ENCODE peak calls at places on chromosomes 4 and X, in four cellular contexts. P is right lobe of liver, N is upper lobe of left lung, S is heart left ventricle. I is an unnamed sample.

GRCh38 chr4:184282895-184283654 is 65.4 kb upstream of the ENPP6 start:
- ATAC-seq in P (peak; percentile 46), N (no peak), S (no peak), I (no peak)

GRCh38 chrX:68945603-68946228 is 116.9 kb downstream of the EFNB1 start:
- ATAC-seq in P (peak; percentile 31), N (no peak), S (no peak), I (no peak)

GRCh38 chr4:42708625-42709024 is 51.7 kb upstream of the ATP8A1 start:
- ATAC-seq in P (no peak), N (peak; percentile 62), S (no peak), I (no peak)

GRCh38 chr4:77145806-77146425 is 11.1 kb upstream of the CCNG2 start:
- ATAC-seq in P (no peak), N (no peak), S (no peak), I (no peak)

GRCh38 chr4:6277935-6278800 is 8.5 kb downstream of the WFS1 start:
- ATAC-seq in P (no peak), N (no peak), S (no peak), I (no peak)

GRCh38 chrX:77962068-77962902 is 7.2 kb downstream of the PGAM4 start:
- ATAC-seq in P (no peak), N (no peak), S (no peak), I (no peak)

GRCh38 chr4:187432310-187432709 is 563.3 kb upstream of the ZFP42 start:
- ATAC-seq in P (no peak), N (peak; percentile 59), S (no peak), I (no peak)

GRCh38 chr4:84511703-84512102 is 12.6 kb upstream of the NKX6-1 start:
- ATAC-seq in P (no peak), N (no peak), S (no peak), I (no peak)

GRCh38 chrX:127058220-127058619 is 238.7 kb downstream of the PRR32 start:
- ATAC-seq in P (no peak), N (no peak), S (peak; percentile 88), I (no peak)

GRCh38 chr4:172619798-172620197 is 548.8 kb upstream of the GALNT7 start:
- ATAC-seq in P (no peak), N (no peak), S (no peak), I (no peak)

GRCh38 chr4:101232074-101232776 is 115.1 kb downstream of the PPP3CA start:
- ATAC-seq in P (peak; percentile 41), N (no peak), S (peak; percentile 58), I (peak; percentile 67)

GRCh38 chr4:89539374-89539773 is 231.8 kb upstream of the GPRIN3 start:
- ATAC-seq in P (peak; percentile 49), N (no peak), S (no peak), I (no peak)

GRCh38 chr4:152115794-152116193 is 355.0 kb upstream of the GATB start:
- ATAC-seq in P (peak; percentile 18), N (no peak), S (peak; percentile 28), I (no peak)

GRCh38 chr4:138252551-138252950 is 10.4 kb upstream of the SLC7A11 start:
- ATAC-seq in P (no peak), N (no peak), S (no peak), I (no peak)

GRCh38 chrX:71919436-71919835 is 8.8 kb downstream of the NHSL2 start:
- ATAC-seq in P (no peak), N (no peak), S (no peak), I (no peak)

GRCh38 chr4:142356118-142356759 is 489.9 kb downstream of the INPP4B start:
- ATAC-seq in P (no peak), N (no peak), S (no peak), I (no peak)

GRCh38 chrX:118807151-118808017 is 16.2 kb upstream of the ZCCHC12 start:
- ATAC-seq in P (peak; percentile 93), N (peak; percentile 77), S (peak; percentile 63), I (peak; percentile 65)

GRCh38 chr4:32207456-32207855 is 1487.3 kb downstream of the PCDH7 start:
- ATAC-seq in P (no peak), N (no peak), S (no peak), I (no peak)

GRCh38 chr4:6724461-6725111 is 8.6 kb downstream of the BLOC1S4 start:
- ATAC-seq in P (no peak), N (no peak), S (no peak), I (no peak)

GRCh38 chr4:24978291-24979072 is 52.3 kb downstream of the LGI2 start:
- ATAC-seq in P (peak; percentile 27), N (no peak), S (peak; percentile 32), I (peak; percentile 16)

GRCh38 chr4:128232719-128233118 is 54.9 kb downstream of the PGRMC2 start:
- ATAC-seq in P (no peak), N (no peak), S (no peak), I (no peak)

GRCh38 chr4:124904723-124905390 is 192.3 kb upstream of the ANKRD50 start:
- ATAC-seq in P (no peak), N (no peak), S (peak; percentile 33), I (no peak)

GRCh38 chr4:4919926-4920325 is 60.5 kb downstream of the MSX1 start:
- ATAC-seq in P (no peak), N (no peak), S (no peak), I (peak; percentile 42)

GRCh38 chr4:158894826-158895225 is 126.0 kb downstream of the FNIP2 start:
- ATAC-seq in P (no peak), N (no peak), S (no peak), I (no peak)
- TF ChIP-seq CTCF in P (no peak), N (no peak), S (no peak), I (no peak)

GRCh38 chrX:952816-953215 is 259.6 kb downstream of the CRLF2 start:
- ATAC-seq in P (no peak), N (no peak), S (no peak), I (no peak)
- TF ChIP-seq CTCF in P (no peak), N (no peak), S (no peak), I (no peak)

GRCh38 chr4:94746746-94747145 is 11.0 kb upstream of the BMPR1B start:
- ATAC-seq in P (no peak), N (no peak), S (no peak), I (no peak)
- TF ChIP-seq CTCF in P (no peak), N (no peak), S (no peak), I (no peak)

GRCh38 chr4:87390931-87391782 is at the start of gene HSD17B11:
- ATAC-seq in P (peak; percentile 96), N (peak; percentile 98), S (peak; percentile 100), I (peak; percentile 99)
- TF ChIP-seq CTCF in P (no peak), N (peak; percentile 39), S (no peak), I (no peak)

GRCh38 chr4:1243451-1244080 is 5.4 kb downstream of the CTBP1 start:
- ATAC-seq in P (no peak), N (no peak), S (no peak), I (no peak)
- TF ChIP-seq CTCF in P (no peak), N (no peak), S (no peak), I (no peak)

GRCh38 chr4:21512351-21512750 is 436.2 kb downstream of the KCNIP4 start:
- ATAC-seq in P (peak; percentile 45), N (no peak), S (no peak), I (no peak)

DNA sequence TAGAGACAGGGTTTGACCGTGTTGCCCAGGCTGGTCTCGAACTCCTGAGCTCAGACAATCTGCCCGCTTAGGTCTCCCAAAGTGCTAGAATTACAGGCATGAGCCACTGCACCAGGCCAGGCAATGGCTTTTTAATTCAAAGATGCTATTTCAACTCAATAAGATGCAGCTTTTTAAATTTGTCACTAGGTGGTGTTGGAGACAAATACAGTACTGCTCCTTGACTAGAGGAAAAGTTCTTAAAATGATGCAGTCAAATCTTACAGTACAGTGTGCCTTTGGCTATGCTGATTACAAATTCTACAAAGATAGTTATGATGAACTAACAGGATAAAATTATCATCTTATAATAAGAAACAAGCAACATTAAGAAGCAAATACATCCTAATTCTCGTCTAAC is 441.1 kb downstream of the KCNIP4 start:
- ATAC-seq in P (no peak), N (no peak), S (no peak), I (no peak)
- TF ChIP-seq CTCF in P (no peak), N (no peak), S (no peak), I (no peak)

I was measured in gastroesophageal sphincter.